ENCODE peak calls at places on chromosomes 12 and 14, in seven cellular contexts. V is uterus, Y is AG10803, O is brain microvascular endothelial cell, B is mucosa of descending colon, S is fibroblast of mammary gland, F is kidney epithelial cell. Q is an unnamed sample.

GRCh38 chr12:89544730-89545184 is 18.9 kb upstream of the POC1B start:
- DNase-seq in O (peak; percentile 24), V (peak; percentile 32), S (peak; percentile 36), B (peak; percentile 35), Y (peak; percentile 33), F (no peak), Q (no peak)

GRCh38 chr12:10672231-10672868 is 1.5 kb downstream of the STYK1 start:
- DNase-seq in O (no peak), F (no peak), V (no peak), B (peak; percentile 77), Y (no peak), S (no peak), Q (no peak)

GRCh38 chr12:18601962-18602361 is 135.8 kb downstream of the PLCZ1 start:
- DNase-seq in O (no peak), Y (no peak), F (no peak), S (no peak), B (peak; percentile 9), V (no peak), Q (no peak)

GRCh38 chr14:33950320-33951182 is at the start of gene EGLN3:
- DNase-seq in Y (peak; percentile 51), S (peak; percentile 61), O (peak; percentile 53), F (peak; percentile 26), B (peak; percentile 97), V (peak; percentile 88), Q (no peak)

GRCh38 chr12:60191676-60192359 is 596.0 kb downstream of the SLC16A7 start:
- DNase-seq in B (no peak), S (peak; percentile 45), F (no peak), O (no peak), Y (peak; percentile 41), V (no peak), Q (no peak)

GRCh38 chr14:48665077-48665784 is 920.9 kb downstream of the RPS29 start:
- DNase-seq in F (no peak), O (peak; percentile 16), B (no peak), V (no peak), S (no peak), Y (no peak), Q (no peak)

GRCh38 chr12:105083551-105084105 is 630 bp downstream of the ALDH1L2 start:
- DNase-seq in V (peak; percentile 48), F (no peak), O (peak; percentile 73), Y (peak; percentile 88), S (peak; percentile 71), B (peak; percentile 40), Q (no peak)

GRCh38 chr14:34301107-34301734 is 160.8 kb downstream of the SPTSSA start:
- DNase-seq in V (peak; percentile 16), B (no peak), Y (peak; percentile 25), S (peak; percentile 65), O (peak; percentile 38), F (peak; percentile 5), Q (no peak)

GRCh38 chr12:27907766-27908165 is 64.8 kb downstream of the PTHLH start:
- DNase-seq in V (no peak), B (no peak), O (no peak), Y (no peak), F (no peak), S (no peak), Q (no peak)

DNA sequence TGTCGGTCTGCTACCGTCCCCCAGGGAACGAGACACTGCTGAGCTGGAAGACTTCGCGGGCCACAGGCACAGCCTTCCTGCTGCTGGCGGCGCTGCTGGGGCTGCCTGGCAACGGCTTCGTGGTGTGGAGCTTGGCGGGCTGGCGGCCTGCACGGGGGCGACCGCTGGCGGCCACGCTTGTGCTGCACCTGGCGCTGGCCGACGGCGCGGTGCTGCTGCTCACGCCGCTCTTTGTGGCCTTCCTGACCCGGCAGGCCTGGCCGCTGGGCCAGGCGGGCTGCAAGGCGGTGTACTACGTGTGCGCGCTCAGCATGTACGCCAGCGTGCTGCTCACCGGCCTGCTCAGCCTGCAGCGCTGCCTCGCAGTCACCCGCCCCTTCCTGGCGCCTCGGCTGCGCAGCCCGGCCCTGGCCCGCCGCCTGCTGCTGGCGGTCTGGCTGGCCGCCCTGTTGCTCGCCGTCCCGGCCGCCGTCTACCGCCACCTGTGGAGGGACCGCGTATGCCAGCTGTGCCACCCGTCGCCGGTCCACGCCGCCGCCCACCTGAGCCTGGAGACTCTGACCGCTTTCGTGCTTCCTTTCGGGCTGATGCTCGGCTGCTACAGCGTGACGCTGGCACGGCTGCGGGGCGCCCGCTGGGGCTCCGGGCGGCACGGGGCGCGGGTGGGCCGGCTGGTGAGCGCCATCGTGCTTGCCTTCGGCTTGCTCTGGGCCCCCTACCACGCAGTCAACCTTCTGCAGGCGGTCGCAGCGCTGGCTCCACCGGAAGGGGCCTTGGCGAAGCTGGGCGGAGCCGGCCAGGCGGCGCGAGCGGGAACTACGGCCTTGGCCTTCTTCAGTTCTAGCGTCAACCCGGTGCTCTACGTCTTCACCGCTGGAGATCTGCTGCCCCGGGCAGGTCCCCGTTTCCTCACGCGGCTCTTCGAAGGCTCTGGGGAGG is at the start of gene LTB4R:
- DNase-seq in B (peak; percentile 88), Y (peak; percentile 71), V (no peak), F (peak; percentile 31), O (peak; percentile 36), S (peak; percentile 69), Q (peak; percentile 26)
- TF ChIP-seq CTCF in B (peak; percentile 33), Y (no peak), V (peak; percentile 35), F (peak; percentile 22), O (peak; percentile 10), S (no peak), Q (peak; percentile 27)

GRCh38 chr12:4383304-4383865 is 3.9 kb upstream of the FGF23 start:
- DNase-seq in O (no peak), V (no peak), Y (no peak), F (no peak), S (no peak), B (no peak), Q (no peak)
- TF ChIP-seq CTCF in O (no peak), V (no peak), Y (no peak), F (no peak), S (no peak), B (no peak), Q (peak; percentile 33)

GRCh38 chr12:87344699-87345098 is 684.5 kb downstream of the C12orf50 start:
- DNase-seq in Y (no peak), S (no peak), V (no peak), F (no peak), O (no peak), B (no peak), Q (no peak)
- TF ChIP-seq CTCF in Y (no peak), S (peak; percentile 11), V (no peak), F (peak; percentile 26), O (peak; percentile 33), B (no peak), Q (no peak)

GRCh38 chr12:96094201-96094600 is 58.8 kb upstream of the LTA4H start:
- DNase-seq in Y (no peak), O (peak; percentile 11), F (peak; percentile 21), B (no peak), V (no peak), S (no peak), Q (no peak)

GRCh38 chr12:96093543-96094196 is 58.3 kb upstream of the LTA4H start:
- DNase-seq in F (no peak), S (no peak), Y (no peak), B (no peak), O (no peak), V (no peak), Q (no peak)

DNA sequence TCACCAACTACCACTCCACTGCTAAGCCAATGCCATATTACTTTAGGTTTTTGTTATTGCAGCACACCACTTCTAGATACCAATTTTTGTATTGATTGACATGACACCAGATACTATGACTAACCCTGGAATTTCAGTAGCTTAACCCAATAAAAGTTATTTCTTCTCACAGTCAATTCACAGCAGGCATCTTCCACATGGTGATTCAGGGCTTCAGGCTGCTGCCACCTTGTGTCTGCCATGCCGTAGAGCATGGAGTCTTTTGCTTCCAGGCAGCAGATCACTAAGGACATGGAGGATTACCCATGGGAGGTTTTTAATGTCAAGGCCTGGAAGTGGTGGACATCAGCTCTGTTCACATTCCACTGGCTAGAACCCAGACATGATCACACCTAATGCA is 56.4 kb upstream of the LTA4H start:
- DNase-seq in Y (no peak), B (no peak), F (no peak), S (peak; percentile 8), V (no peak), O (no peak), Q (no peak)
- TF ChIP-seq CTCF in Y (no peak), B (no peak), F (no peak), S (peak; percentile 25), V (no peak), O (peak; percentile 50), Q (no peak)

GRCh38 chr12:9651265-9651729 is 18.2 kb upstream of the CLEC2D start:
- DNase-seq in F (no peak), B (no peak), S (peak; percentile 76), V (no peak), O (peak; percentile 43), Y (peak; percentile 85), Q (no peak)

GRCh38 chr12:9646794-9647622 is 22.5 kb upstream of the CLEC2D start:
- DNase-seq in F (no peak), S (peak; percentile 19), Y (peak; percentile 12), V (no peak), O (no peak), B (no peak), Q (no peak)

GRCh38 chr12:9649532-9649940 is 20.0 kb upstream of the CLEC2D start:
- DNase-seq in F (no peak), S (no peak), B (peak; percentile 30), Y (no peak), V (no peak), O (no peak), Q (no peak)

GRCh38 chr12:9648701-9649531 is 20.6 kb upstream of the CLEC2D start:
- DNase-seq in V (no peak), B (no peak), Y (no peak), S (no peak), F (no peak), O (no peak), Q (no peak)

GRCh38 chr12:9647825-9648700 is 21.4 kb upstream of the CLEC2D start:
- DNase-seq in F (peak; percentile 26), Y (peak; percentile 76), S (peak; percentile 74), V (peak; percentile 79), B (peak; percentile 89), O (peak; percentile 56), Q (peak; percentile 93)
- TF ChIP-seq CTCF in F (no peak), Y (no peak), S (no peak), V (no peak), B (no peak), O (peak; percentile 4), Q (no peak)

GRCh38 chr12:129909051-129910020 is 5.5 kb upstream of the TMEM132D start:
- DNase-seq in O (no peak), Y (no peak), F (no peak), V (no peak), S (no peak), B (no peak), Q (no peak)

DNA sequence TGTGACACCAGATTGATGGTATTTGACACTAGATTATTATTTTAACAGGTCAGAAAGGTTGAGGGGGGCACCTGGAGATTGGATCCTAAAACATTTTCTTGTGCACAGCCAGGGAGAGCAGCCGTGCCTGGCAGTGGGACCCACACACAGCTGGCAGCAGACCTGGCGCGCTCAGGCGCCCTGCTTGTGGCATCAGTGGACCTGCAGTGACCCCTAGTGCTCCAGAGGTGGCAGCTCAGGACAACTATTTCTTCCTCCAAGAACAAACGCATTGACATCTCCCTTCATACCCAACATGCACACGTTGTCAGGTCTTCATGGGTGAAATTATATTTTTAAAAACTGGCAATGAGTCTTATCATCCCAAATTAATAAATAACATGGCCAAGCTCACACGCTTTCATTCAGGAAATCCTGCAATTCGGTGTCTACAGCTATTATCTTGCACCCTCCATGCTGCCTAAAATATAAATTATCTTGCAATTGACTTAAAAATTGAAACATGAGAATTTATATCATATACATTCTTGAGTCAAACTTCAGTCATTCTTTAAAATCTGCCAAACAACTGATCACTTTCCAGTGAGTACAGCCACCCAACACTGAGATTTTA is 7.7 kb upstream of the TMEM132D start:
- DNase-seq in B (peak; percentile 49), S (peak; percentile 16), Y (peak; percentile 21), F (peak; percentile 14), O (peak; percentile 49), V (no peak), Q (no peak)
- TF ChIP-seq CTCF in B (peak; percentile 24), S (peak; percentile 41), Y (peak; percentile 59), F (peak; percentile 92), O (peak; percentile 91), V (peak; percentile 27), Q (peak; percentile 88)

Q was measured in GM12864.